ENCODE peak calls at places on chromosome 21, in five cellular contexts. O, N, K, F and Y are unnamed samples.

GRCh38 chr21:38777521-38777920 is 28.2 kb upstream of the ETS2 start:
- DNase-seq in O (no peak), N (no peak), K (no peak), F (no peak), Y (no peak)

GRCh38 chr21:32414579-32415358 is 2.3 kb downstream of the EVA1C start:
- DNase-seq in O (no peak), N (no peak), K (no peak), F (no peak), Y (no peak)

GRCh38 chr21:34807146-34807880 is 138.5 kb downstream of the CLIC6 start:
- DNase-seq in O (no peak), N (no peak), K (no peak), F (no peak), Y (peak; percentile 90)

GRCh38 chr21:37636152-37636860 is 269.7 kb downstream of the DYRK1A start:
- DNase-seq in O (no peak), N (no peak), K (no peak), F (no peak), Y (peak; percentile 52)

GRCh38 chr21:22352088-22352487 is 1353.9 kb downstream of the NCAM2 start:
- DNase-seq in O (no peak), N (no peak), K (no peak), F (no peak), Y (no peak)

GRCh38 chr21:42839271-42840231 is 39.8 kb downstream of the WDR4 start:
- DNase-seq in O (no peak), N (peak; percentile 30), K (no peak), F (peak; percentile 22), Y (peak; percentile 87)

GRCh38 chr21:37516998-37517397 is 150.4 kb downstream of the DYRK1A start:
- DNase-seq in O (no peak), N (no peak), K (no peak), F (no peak), Y (no peak)

GRCh38 chr21:35953570-35953969 is 106.8 kb downstream of the SETD4 start:
- DNase-seq in O (peak; percentile 25), N (no peak), K (no peak), F (no peak), Y (no peak)

GRCh38 chr21:27112186-27112585 is 145.3 kb upstream of the ADAMTS5 start:
- DNase-seq in O (no peak), N (no peak), K (no peak), F (no peak), Y (no peak)

GRCh38 chr21:25898671-25899070 is 163.9 kb downstream of the GABPA start:
- DNase-seq in O (no peak), N (no peak), K (no peak), F (no peak), Y (no peak)
- H3K27ac ChIP-seq in O (no peak overlapping the region), N (no peak overlapping the region), K (no peak overlapping the region), F (no peak overlapping the region), Y (no peak overlapping the region)

GRCh38 chr21:43866233-43866632 is 1.2 kb downstream of the AGPAT3 start:
- DNase-seq in O (peak; percentile 64), N (no peak), K (no peak), F (no peak), Y (no peak)

GRCh38 chr21:43865471-43866181 is 603 bp downstream of the AGPAT3 start:
- DNase-seq in O (peak; percentile 69), N (no peak), K (no peak), F (peak; percentile 69), Y (no peak)

GRCh38 chr21:43866659-43867331 is 1.8 kb downstream of the AGPAT3 start:
- DNase-seq in O (peak; percentile 87), N (no peak), K (no peak), F (peak; percentile 78), Y (no peak)

GRCh38 chr21:43864806-43865470 is at the start of gene AGPAT3:
- DNase-seq in O (no peak), N (no peak), K (no peak), F (no peak), Y (no peak)

DNA sequence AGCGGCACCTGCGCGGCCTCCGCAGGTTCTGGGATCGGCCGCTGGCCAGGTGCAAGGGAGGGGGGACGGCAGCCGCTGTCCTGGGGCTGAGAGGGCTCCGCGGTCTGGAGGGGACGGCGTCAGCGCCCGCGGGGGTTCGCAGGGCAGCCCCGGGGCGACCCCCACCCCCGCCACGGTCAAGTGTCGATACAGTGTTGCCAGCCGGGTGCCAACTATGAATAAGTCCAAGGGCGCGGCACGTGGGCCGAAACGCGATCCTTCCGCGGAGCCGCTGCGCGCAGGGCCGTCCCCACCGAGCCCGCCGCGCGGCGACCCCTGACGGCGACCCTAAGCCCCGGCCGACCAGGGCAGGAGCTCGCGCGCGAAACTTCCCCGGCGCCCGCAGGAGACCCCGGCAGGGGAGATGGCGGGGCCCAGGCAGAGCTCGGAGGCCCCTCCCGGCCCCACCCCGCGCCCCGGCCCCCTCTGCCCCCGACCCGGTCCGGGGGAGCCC is 664 bp upstream of the AGPAT3 start:
- DNase-seq in O (peak; percentile 71), N (peak; percentile 65), K (no peak), F (peak; percentile 79), Y (no peak)
- H3K4me1 ChIP-seq in O (peaks cover 8% of the 10 kb centered on the region), N (no peaks in the 10 kb centered on the region), K (peaks cover 23% of the 10 kb centered on the region), F (peaks cover 44% of the 10 kb centered on the region), Y (peaks cover 48% of the 10 kb centered on the region)

GRCh38 chr21:33567914-33568313 is 20.6 kb downstream of the DONSON start:
- DNase-seq in O (no peak), N (no peak), K (no peak), F (no peak), Y (no peak)

GRCh38 chr21:33569986-33570385 is 18.5 kb downstream of the DONSON start:
- DNase-seq in O (no peak), N (no peak), K (no peak), F (no peak), Y (no peak)

GRCh38 chr21:33566514-33566913 is 22.0 kb downstream of the DONSON start:
- DNase-seq in O (no peak), N (no peak), K (no peak), F (no peak), Y (no peak)

GRCh38 chr21:33578214-33578613 is 10.3 kb downstream of the DONSON start:
- DNase-seq in O (no peak), N (no peak), K (no peak), F (no peak), Y (no peak)

DNA sequence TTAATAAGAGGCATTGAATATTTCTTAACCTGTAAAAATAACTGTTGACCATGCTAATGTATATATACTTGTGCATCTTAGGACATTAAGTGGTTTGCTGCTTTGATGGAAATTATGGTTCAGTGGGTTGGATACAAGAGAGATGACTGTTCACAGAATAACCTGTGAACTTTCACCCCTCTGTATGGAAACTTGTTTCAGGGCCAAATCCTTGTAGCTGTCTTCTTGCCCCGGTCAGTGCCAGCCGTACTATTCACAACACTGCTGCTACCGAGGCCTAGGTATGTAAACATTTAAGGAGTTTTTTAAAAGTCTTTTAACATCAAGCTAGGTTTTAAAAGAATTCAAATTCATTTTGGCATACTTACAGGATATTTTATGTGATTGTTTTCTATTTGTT is 16.1 kb downstream of the DONSON start:
- DNase-seq in O (no peak), N (no peak), K (no peak), F (no peak), Y (no peak)
- H3K27ac ChIP-seq in O (no peak overlapping the region), N (no peak overlapping the region), K (no peak overlapping the region), F (no peak overlapping the region), Y (no peak overlapping the region)

GRCh38 chr21:45108034-45108790 is 33.8 kb downstream of the ADARB1 start:
- DNase-seq in O (no peak), N (no peak), K (no peak), F (no peak), Y (no peak)

GRCh38 chr21:45108808-45109800 is 34.7 kb downstream of the ADARB1 start:
- DNase-seq in O (no peak), N (no peak), K (no peak), F (no peak), Y (no peak)

GRCh38 chr21:45104560-45104959 is 30.2 kb downstream of the ADARB1 start:
- DNase-seq in O (peak; percentile 68), N (no peak), K (no peak), F (peak; percentile 78), Y (no peak)

GRCh38 chr21:45103966-45104520 is 29.7 kb downstream of the ADARB1 start:
- DNase-seq in O (no peak), N (no peak), K (no peak), F (no peak), Y (no peak)

GRCh38 chr21:45105906-45106485 is 31.6 kb downstream of the ADARB1 start:
- DNase-seq in O (no peak), N (no peak), K (no peak), F (no peak), Y (no peak)
- H3K4me1 ChIP-seq in O (peaks cover 13% of the 10 kb centered on the region), N (no peaks in the 10 kb centered on the region), K (peaks cover 38% of the 10 kb centered on the region), F (peaks cover 25% of the 10 kb centered on the region), Y (peaks cover 51% of the 10 kb centered on the region)

GRCh38 chr21:40753756-40754155 is 93.2 kb downstream of the DSCAM start:
- DNase-seq in O (no peak), N (no peak), K (no peak), F (no peak), Y (no peak)

GRCh38 chr21:40757366-40757765 is 89.6 kb downstream of the DSCAM start:
- DNase-seq in O (no peak), N (no peak), K (no peak), F (no peak), Y (no peak)

GRCh38 chr21:40754466-40754865 is 92.5 kb downstream of the DSCAM start:
- DNase-seq in O (no peak), N (no peak), K (no peak), F (no peak), Y (no peak)

GRCh38 chr21:40760811-40761210 is 86.1 kb downstream of the DSCAM start:
- DNase-seq in O (no peak), N (no peak), K (no peak), F (no peak), Y (no peak)

GRCh38 chr21:40759061-40759460 is 87.9 kb downstream of the DSCAM start:
- DNase-seq in O (no peak), N (no peak), K (no peak), F (no peak), Y (no peak)
- H3K27ac ChIP-seq in O (no peak overlapping the region), N (no peak overlapping the region), K (no peak overlapping the region), F (no peak overlapping the region), Y (no peak overlapping the region)